ENCODE peak calls at places on chromosomes 5 and 9, in nine cellular contexts. One of them, this sample, is unnamed.

GRCh38 chr5:91024160-91024559 is 359.0 kb downstream of the ARRDC3 start:
- DNase-seq in left lung: no peak
- DNase-seq in NCI-H1092: no peak
- DNase-seq in PC-3: peak; percentile 14
- DNase-seq in heart right ventricle: no peak
- DNase-seq in iris pigment epithelial cell: no peak
- DNase-seq in activated naive CD4-positive, alpha-beta T cell treated with Interleukin-2 at 50 U/mL for 16 hours: no peak
- DNase-seq in AML-193: no peak
- DNase-seq in uterus: no peak
- DNase-seq in this sample: no peak

GRCh38 chr9:86649913-86650312 is 295.7 kb upstream of the TUT7 start:
- DNase-seq in left lung: no peak
- DNase-seq in AML-193: no peak
- DNase-seq in activated naive CD4-positive, alpha-beta T cell treated with Interleukin-2 at 50 U/mL for 16 hours: no peak
- DNase-seq in heart right ventricle: no peak
- DNase-seq in iris pigment epithelial cell: no peak
- DNase-seq in PC-3: no peak
- DNase-seq in uterus: no peak
- DNase-seq in NCI-H1092: no peak
- DNase-seq in this sample: no peak

GRCh38 chr5:173772407-173773059 is 115.6 kb upstream of the CPEB4 start:
- DNase-seq in iris pigment epithelial cell: peak; percentile 54
- DNase-seq in heart right ventricle: no peak
- DNase-seq in AML-193: peak; percentile 29
- DNase-seq in PC-3: no peak
- DNase-seq in activated naive CD4-positive, alpha-beta T cell treated with Interleukin-2 at 50 U/mL for 16 hours: no peak
- DNase-seq in uterus: no peak
- DNase-seq in left lung: no peak
- DNase-seq in NCI-H1092: no peak
- DNase-seq in this sample: no peak

GRCh38 chr5:31197183-31197582 is 3.7 kb downstream of the CDH6 start:
- DNase-seq in AML-193: no peak
- DNase-seq in left lung: no peak
- DNase-seq in heart right ventricle: no peak
- DNase-seq in iris pigment epithelial cell: peak; percentile 84
- DNase-seq in NCI-H1092: no peak
- DNase-seq in PC-3: peak; percentile 22
- DNase-seq in activated naive CD4-positive, alpha-beta T cell treated with Interleukin-2 at 50 U/mL for 16 hours: no peak
- DNase-seq in uterus: no peak
- DNase-seq in this sample: no peak

GRCh38 chr9:101375546-101375945 is 9.3 kb downstream of the BAAT start:
- DNase-seq in NCI-H1092: no peak
- DNase-seq in PC-3: no peak
- DNase-seq in activated naive CD4-positive, alpha-beta T cell treated with Interleukin-2 at 50 U/mL for 16 hours: no peak
- DNase-seq in left lung: no peak
- DNase-seq in AML-193: no peak
- DNase-seq in uterus: peak; percentile 29
- DNase-seq in heart right ventricle: no peak
- DNase-seq in iris pigment epithelial cell: no peak
- DNase-seq in this sample: no peak

GRCh38 chr5:139745121-139745799 is 50.3 kb upstream of the PSD2 start:
- DNase-seq in heart right ventricle: peak; percentile 60
- DNase-seq in iris pigment epithelial cell: peak; percentile 66
- DNase-seq in AML-193: no peak
- DNase-seq in left lung: peak; percentile 63
- DNase-seq in activated naive CD4-positive, alpha-beta T cell treated with Interleukin-2 at 50 U/mL for 16 hours: peak; percentile 42
- DNase-seq in PC-3: peak; percentile 39
- DNase-seq in NCI-H1092: no peak
- DNase-seq in uterus: peak; percentile 57
- DNase-seq in this sample: peak; percentile 84

GRCh38 chr9:81071108-81071507 is 618.2 kb downstream of the TLE1 start:
- DNase-seq in activated naive CD4-positive, alpha-beta T cell treated with Interleukin-2 at 50 U/mL for 16 hours: no peak
- DNase-seq in AML-193: no peak
- DNase-seq in NCI-H1092: no peak
- DNase-seq in heart right ventricle: no peak
- DNase-seq in PC-3: no peak
- DNase-seq in iris pigment epithelial cell: no peak
- DNase-seq in uterus: no peak
- DNase-seq in left lung: no peak
- DNase-seq in this sample: no peak

GRCh38 chr5:132748522-132749000 is 1.3 kb downstream of the CCNI2 start:
- DNase-seq in PC-3: no peak
- DNase-seq in uterus: no peak
- DNase-seq in heart right ventricle: no peak
- DNase-seq in activated naive CD4-positive, alpha-beta T cell treated with Interleukin-2 at 50 U/mL for 16 hours: no peak
- DNase-seq in AML-193: no peak
- DNase-seq in left lung: no peak
- DNase-seq in NCI-H1092: no peak
- DNase-seq in iris pigment epithelial cell: no peak
- DNase-seq in this sample: no peak

GRCh38 chr5:671459-672328 is 21.5 kb downstream of the TPPP start:
- DNase-seq in PC-3: peak; percentile 74
- DNase-seq in NCI-H1092: peak; percentile 41
- DNase-seq in left lung: peak; percentile 69
- DNase-seq in AML-193: peak; percentile 20
- DNase-seq in uterus: peak; percentile 65
- DNase-seq in iris pigment epithelial cell: peak; percentile 44
- DNase-seq in heart right ventricle: peak; percentile 79
- DNase-seq in activated naive CD4-positive, alpha-beta T cell treated with Interleukin-2 at 50 U/mL for 16 hours: peak; percentile 75
- DNase-seq in this sample: peak; percentile 83

GRCh38 chr5:91332267-91333044 is 50.7 kb downstream of the ARRDC3 start:
- DNase-seq in AML-193: no peak
- DNase-seq in left lung: no peak
- DNase-seq in NCI-H1092: no peak
- DNase-seq in uterus: no peak
- DNase-seq in activated naive CD4-positive, alpha-beta T cell treated with Interleukin-2 at 50 U/mL for 16 hours: peak; percentile 6
- DNase-seq in PC-3: peak; percentile 79
- DNase-seq in heart right ventricle: no peak
- DNase-seq in iris pigment epithelial cell: peak; percentile 92
- DNase-seq in this sample: no peak